ENCODE peak calls at places on chromosomes 13 and 19, in nine cellular contexts. One of them, this sample, is unnamed.

GRCh38 chr19:3335431-3336350 is 30.7 kb upstream of the NFIC start:
- DNase-seq in spleen: no peak
- DNase-seq in progenitor cell of endocrine pancreas: no peak
- DNase-seq in uterus: peak
- DNase-seq in endodermal cell: no peak
- DNase-seq in CD8-positive, alpha-beta T cell: no peak
- DNase-seq in heart right ventricle: peak
- DNase-seq in bronchial epithelial cell: no peak
- DNase-seq in endothelial cell: no peak
- DNase-seq in this sample: no peak

GRCh38 chr19:57978586-57979289 is 4.4 kb upstream of the C19orf18 start:
- DNase-seq in spleen: no peak
- DNase-seq in progenitor cell of endocrine pancreas: no peak
- DNase-seq in uterus: no peak
- DNase-seq in endodermal cell: no peak
- DNase-seq in CD8-positive, alpha-beta T cell: no peak
- DNase-seq in heart right ventricle: no peak
- DNase-seq in bronchial epithelial cell: peak
- DNase-seq in endothelial cell: no peak
- DNase-seq in this sample: no peak

GRCh38 chr19:566403-566802 is 6.0 kb upstream of the BSG start:
- DNase-seq in spleen: no peak
- DNase-seq in progenitor cell of endocrine pancreas: no peak
- DNase-seq in uterus: peak
- DNase-seq in endodermal cell: no peak
- DNase-seq in CD8-positive, alpha-beta T cell: no peak
- DNase-seq in heart right ventricle: no peak
- DNase-seq in bronchial epithelial cell: no peak
- DNase-seq in endothelial cell: no peak
- DNase-seq in this sample: no peak

GRCh38 chr13:76438050-76438449 is 448.2 kb downstream of the KCTD12 start:
- DNase-seq in spleen: no peak
- DNase-seq in progenitor cell of endocrine pancreas: no peak
- DNase-seq in uterus: no peak
- DNase-seq in endodermal cell: no peak
- DNase-seq in CD8-positive, alpha-beta T cell: no peak
- DNase-seq in heart right ventricle: no peak
- DNase-seq in bronchial epithelial cell: peak
- DNase-seq in endothelial cell: no peak
- DNase-seq in this sample: no peak

GRCh38 chr13:35675651-35676050 is 199.2 kb upstream of the MAB21L1 start:
- DNase-seq in spleen: no peak
- DNase-seq in progenitor cell of endocrine pancreas: no peak
- DNase-seq in uterus: no peak
- DNase-seq in endodermal cell: no peak
- DNase-seq in CD8-positive, alpha-beta T cell: no peak
- DNase-seq in heart right ventricle: no peak
- DNase-seq in bronchial epithelial cell: no peak
- DNase-seq in endothelial cell: no peak
- DNase-seq in this sample: no peak

GRCh38 chr19:35265126-35265995 is 3.4 kb upstream of the USF2 start:
- DNase-seq in spleen: peak
- DNase-seq in progenitor cell of endocrine pancreas: peak
- DNase-seq in uterus: peak
- DNase-seq in endodermal cell: peak
- DNase-seq in CD8-positive, alpha-beta T cell: no peak
- DNase-seq in heart right ventricle: no peak
- DNase-seq in bronchial epithelial cell: peak
- DNase-seq in endothelial cell: no peak
- DNase-seq in this sample: peak

GRCh38 chr13:87128006-87128405 is 543.2 kb upstream of the SLITRK5 start:
- DNase-seq in spleen: no peak
- DNase-seq in progenitor cell of endocrine pancreas: no peak
- DNase-seq in uterus: no peak
- DNase-seq in endodermal cell: peak
- DNase-seq in CD8-positive, alpha-beta T cell: no peak
- DNase-seq in heart right ventricle: peak
- DNase-seq in bronchial epithelial cell: peak
- DNase-seq in endothelial cell: no peak
- DNase-seq in this sample: no peak

GRCh38 chr19:45125975-45126493 is 33.1 kb downstream of the PPP1R37 start:
- DNase-seq in spleen: peak
- DNase-seq in progenitor cell of endocrine pancreas: peak
- DNase-seq in uterus: peak
- DNase-seq in endodermal cell: peak
- DNase-seq in CD8-positive, alpha-beta T cell: peak
- DNase-seq in heart right ventricle: peak
- DNase-seq in bronchial epithelial cell: peak
- DNase-seq in endothelial cell: peak
- DNase-seq in this sample: no peak

GRCh38 chr19:10998045-10998533 is 37.3 kb downstream of the SMARCA4 start:
- DNase-seq in spleen: no peak
- DNase-seq in progenitor cell of endocrine pancreas: no peak
- DNase-seq in uterus: no peak
- DNase-seq in endodermal cell: no peak
- DNase-seq in CD8-positive, alpha-beta T cell: no peak
- DNase-seq in heart right ventricle: no peak
- DNase-seq in bronchial epithelial cell: no peak
- DNase-seq in endothelial cell: no peak
- DNase-seq in this sample: no peak

GRCh38 chr13:102461302-102461701 is 59.5 kb upstream of the FGF14 start:
- DNase-seq in spleen: no peak
- DNase-seq in progenitor cell of endocrine pancreas: no peak
- DNase-seq in uterus: no peak
- DNase-seq in endodermal cell: no peak
- DNase-seq in CD8-positive, alpha-beta T cell: no peak
- DNase-seq in heart right ventricle: no peak
- DNase-seq in bronchial epithelial cell: peak
- DNase-seq in endothelial cell: no peak
- DNase-seq in this sample: no peak

GRCh38 chr13:45518525-45519235 is 53.9 kb downstream of the COG3 start:
- DNase-seq in spleen: no peak
- DNase-seq in progenitor cell of endocrine pancreas: no peak
- DNase-seq in uterus: no peak
- DNase-seq in endodermal cell: no peak
- DNase-seq in CD8-positive, alpha-beta T cell: no peak
- DNase-seq in heart right ventricle: no peak
- DNase-seq in bronchial epithelial cell: peak
- DNase-seq in endothelial cell: no peak
- DNase-seq in this sample: no peak

GRCh38 chr13:20090349-20090748 is 70.5 kb downstream of the GJA3 start:
- DNase-seq in spleen: no peak
- DNase-seq in progenitor cell of endocrine pancreas: no peak
- DNase-seq in uterus: no peak
- DNase-seq in endodermal cell: no peak
- DNase-seq in CD8-positive, alpha-beta T cell: no peak
- DNase-seq in heart right ventricle: no peak
- DNase-seq in bronchial epithelial cell: peak
- DNase-seq in endothelial cell: no peak
- DNase-seq in this sample: no peak

GRCh38 chr19:10896851-10897526 is 25.6 kb downstream of the CARM1 start:
- DNase-seq in spleen: no peak
- DNase-seq in progenitor cell of endocrine pancreas: no peak
- DNase-seq in uterus: no peak
- DNase-seq in endodermal cell: peak
- DNase-seq in CD8-positive, alpha-beta T cell: no peak
- DNase-seq in heart right ventricle: no peak
- DNase-seq in bronchial epithelial cell: no peak
- DNase-seq in endothelial cell: no peak
- DNase-seq in this sample: no peak

GRCh38 chr19:52946322-52947310 is 16.1 kb downstream of the ZNF816 start:
- DNase-seq in spleen: no peak
- DNase-seq in progenitor cell of endocrine pancreas: peak
- DNase-seq in uterus: peak
- DNase-seq in endodermal cell: peak
- DNase-seq in CD8-positive, alpha-beta T cell: no peak
- DNase-seq in heart right ventricle: no peak
- DNase-seq in bronchial epithelial cell: no peak
- DNase-seq in endothelial cell: peak
- DNase-seq in this sample: no peak

GRCh38 chr19:43570174-43570791 is 5.0 kb downstream of the XRCC1 start:
- DNase-seq in spleen: no peak
- DNase-seq in progenitor cell of endocrine pancreas: no peak
- DNase-seq in uterus: no peak
- DNase-seq in endodermal cell: no peak
- DNase-seq in CD8-positive, alpha-beta T cell: no peak
- DNase-seq in heart right ventricle: no peak
- DNase-seq in bronchial epithelial cell: peak
- DNase-seq in endothelial cell: no peak
- DNase-seq in this sample: no peak

GRCh38 chr13:19185086-19185864 is 3.7 kb upstream of the TUBA3C start:
- DNase-seq in spleen: peak
- DNase-seq in progenitor cell of endocrine pancreas: no peak
- DNase-seq in uterus: no peak
- DNase-seq in endodermal cell: no peak
- DNase-seq in CD8-positive, alpha-beta T cell: no peak
- DNase-seq in heart right ventricle: no peak
- DNase-seq in bronchial epithelial cell: no peak
- DNase-seq in endothelial cell: no peak
- DNase-seq in this sample: no peak

GRCh38 chr19:55441692-55442321 is 1.3 kb downstream of the SHISA7 start:
- DNase-seq in spleen: no peak
- DNase-seq in progenitor cell of endocrine pancreas: no peak
- DNase-seq in uterus: no peak
- DNase-seq in endodermal cell: peak
- DNase-seq in CD8-positive, alpha-beta T cell: no peak
- DNase-seq in heart right ventricle: no peak
- DNase-seq in bronchial epithelial cell: no peak
- DNase-seq in endothelial cell: no peak
- DNase-seq in this sample: no peak

GRCh38 chr13:30577381-30577780 is 40.3 kb upstream of the USPL1 start:
- DNase-seq in spleen: no peak
- DNase-seq in progenitor cell of endocrine pancreas: no peak
- DNase-seq in uterus: no peak
- DNase-seq in endodermal cell: no peak
- DNase-seq in CD8-positive, alpha-beta T cell: peak
- DNase-seq in heart right ventricle: no peak
- DNase-seq in bronchial epithelial cell: peak
- DNase-seq in endothelial cell: no peak
- DNase-seq in this sample: no peak

DNA sequence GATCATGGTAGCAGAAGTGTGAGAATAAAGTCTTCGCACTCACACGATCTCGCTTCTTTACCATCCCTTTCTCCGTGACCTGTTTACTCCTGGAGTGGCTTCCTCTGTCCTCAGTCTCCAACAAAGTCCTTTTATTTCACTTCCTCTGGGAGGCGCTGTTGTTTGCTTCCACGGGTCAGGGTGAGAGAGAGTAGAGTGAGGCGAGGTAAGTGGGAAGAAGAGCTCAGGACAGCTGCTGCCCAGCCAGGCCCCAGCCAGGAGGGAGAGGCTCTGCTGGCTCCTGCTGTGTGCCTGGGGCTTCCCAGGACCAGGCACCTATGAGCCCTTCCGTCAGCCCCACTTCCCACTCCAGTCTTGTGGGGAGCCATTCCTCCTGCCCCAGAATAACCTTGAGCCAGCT is 242.1 kb downstream of the FGF9 start:
- DNase-seq in spleen: no peak
- DNase-seq in progenitor cell of endocrine pancreas: no peak
- DNase-seq in uterus: no peak
- DNase-seq in endodermal cell: peak
- DNase-seq in CD8-positive, alpha-beta T cell: no peak
- DNase-seq in heart right ventricle: no peak
- DNase-seq in bronchial epithelial cell: no peak
- DNase-seq in endothelial cell: peak
- DNase-seq in this sample: no peak
- TF ChIP-seq CTCF in spleen: no peak
- TF ChIP-seq CTCF in progenitor cell of endocrine pancreas: peak
- TF ChIP-seq CTCF in uterus: no peak
- TF ChIP-seq CTCF in endodermal cell: peak
- TF ChIP-seq CTCF in CD8-positive, alpha-beta T cell: no peak
- TF ChIP-seq CTCF in heart right ventricle: no peak
- TF ChIP-seq CTCF in bronchial epithelial cell: no peak
- TF ChIP-seq CTCF in endothelial cell: peak
- TF ChIP-seq CTCF in this sample: peak

DNA sequence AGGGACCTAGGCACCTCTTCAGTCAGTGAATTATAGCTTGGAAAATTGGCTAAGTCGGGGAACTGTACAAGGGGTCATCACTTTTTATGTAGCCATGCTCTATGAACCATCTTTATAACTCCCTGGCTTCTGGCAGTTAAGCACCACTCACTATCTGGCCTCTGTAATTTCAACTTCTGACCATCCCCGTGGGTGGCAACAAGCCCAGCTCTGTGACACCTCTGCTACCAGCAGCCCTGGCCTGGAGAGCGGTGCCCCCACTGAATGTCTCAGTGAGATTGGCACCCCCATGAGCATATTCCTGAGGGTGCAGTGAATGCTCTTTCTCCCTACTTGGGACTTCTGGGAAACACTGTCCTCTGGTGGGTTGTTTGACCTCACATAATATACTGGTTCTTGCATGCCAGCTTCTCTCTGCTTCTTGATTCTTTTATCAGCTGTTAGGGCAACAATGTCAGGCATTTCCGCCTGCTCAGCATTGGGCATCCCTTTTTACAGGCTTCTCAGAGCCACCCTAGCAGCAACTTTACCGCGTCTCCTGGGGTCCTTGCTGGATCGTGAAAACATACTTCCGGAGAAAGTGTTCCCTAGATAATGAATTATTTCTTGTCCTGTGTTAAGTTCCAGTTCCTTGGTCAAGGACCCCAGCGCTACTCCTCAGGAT is 10.4 kb downstream of the KL start:
- DNase-seq in spleen: no peak
- DNase-seq in progenitor cell of endocrine pancreas: no peak
- DNase-seq in uterus: no peak
- DNase-seq in endodermal cell: no peak
- DNase-seq in CD8-positive, alpha-beta T cell: no peak
- DNase-seq in heart right ventricle: peak
- DNase-seq in bronchial epithelial cell: no peak
- DNase-seq in endothelial cell: no peak
- DNase-seq in this sample: no peak
- TF ChIP-seq CTCF in spleen: no peak
- TF ChIP-seq CTCF in progenitor cell of endocrine pancreas: no peak
- TF ChIP-seq CTCF in uterus: no peak
- TF ChIP-seq CTCF in endodermal cell: no peak
- TF ChIP-seq CTCF in CD8-positive, alpha-beta T cell: no peak
- TF ChIP-seq CTCF in heart right ventricle: no peak
- TF ChIP-seq CTCF in bronchial epithelial cell: no peak
- TF ChIP-seq CTCF in endothelial cell: no peak
- TF ChIP-seq CTCF in this sample: no peak

DNA sequence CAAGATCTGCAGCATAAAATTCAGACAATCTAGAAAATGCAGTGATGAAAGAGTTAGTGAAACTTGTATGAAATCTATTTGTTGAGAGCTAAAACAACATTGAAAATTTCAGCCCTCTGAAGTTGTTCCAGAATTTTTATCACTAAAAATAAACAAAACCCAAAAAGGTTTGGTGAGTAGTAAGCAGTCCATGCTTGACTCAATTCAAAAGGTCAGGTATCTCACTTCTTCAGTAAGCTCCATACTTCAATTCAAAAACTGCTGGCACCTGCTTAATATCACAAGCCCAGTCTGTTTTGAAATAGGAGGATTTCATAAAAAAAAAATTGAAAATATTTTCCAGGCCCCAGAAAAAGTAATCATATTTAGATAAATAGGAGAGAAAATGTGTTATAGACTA is 894.4 kb downstream of the SLITRK5 start:
- DNase-seq in spleen: no peak
- DNase-seq in progenitor cell of endocrine pancreas: no peak
- DNase-seq in uterus: no peak
- DNase-seq in endodermal cell: no peak
- DNase-seq in CD8-positive, alpha-beta T cell: no peak
- DNase-seq in heart right ventricle: no peak
- DNase-seq in bronchial epithelial cell: no peak
- DNase-seq in endothelial cell: no peak
- DNase-seq in this sample: no peak
- TF ChIP-seq CTCF in spleen: no peak
- TF ChIP-seq CTCF in progenitor cell of endocrine pancreas: no peak
- TF ChIP-seq CTCF in uterus: no peak
- TF ChIP-seq CTCF in endodermal cell: no peak
- TF ChIP-seq CTCF in CD8-positive, alpha-beta T cell: no peak
- TF ChIP-seq CTCF in heart right ventricle: no peak
- TF ChIP-seq CTCF in bronchial epithelial cell: no peak
- TF ChIP-seq CTCF in endothelial cell: no peak
- TF ChIP-seq CTCF in this sample: no peak

GRCh38 chr19:37719927-37720265 is 335 bp upstream of the ZNF607 start:
- DNase-seq in spleen: no peak
- DNase-seq in progenitor cell of endocrine pancreas: no peak
- DNase-seq in uterus: no peak
- DNase-seq in endodermal cell: no peak
- DNase-seq in CD8-positive, alpha-beta T cell: no peak
- DNase-seq in heart right ventricle: no peak
- DNase-seq in bronchial epithelial cell: no peak
- DNase-seq in endothelial cell: no peak
- DNase-seq in this sample: no peak
- TF ChIP-seq CTCF in spleen: no peak
- TF ChIP-seq CTCF in progenitor cell of endocrine pancreas: no peak
- TF ChIP-seq CTCF in uterus: no peak
- TF ChIP-seq CTCF in endodermal cell: no peak
- TF ChIP-seq CTCF in CD8-positive, alpha-beta T cell: no peak
- TF ChIP-seq CTCF in heart right ventricle: peak
- TF ChIP-seq CTCF in bronchial epithelial cell: no peak
- TF ChIP-seq CTCF in endothelial cell: no peak
- TF ChIP-seq CTCF in this sample: peak